ENCODE peak calls at places on chromosomes 2 and 18, in four cellular contexts. H is GM23248; P is gastrocnemius medialis; Z is CD8-positive, alpha-beta memory T cell. F is an unnamed sample.

GRCh38 chr18:5104246-5104645 is 92.8 kb downstream of the AKAIN1 start:
- DNase-seq in P (no peak), Z (no peak), H (no peak), F (no peak)

GRCh38 chr2:235029054-235029453 is 77.2 kb downstream of the SH3BP4 start:
- DNase-seq in Z (no peak), P (no peak), H (no peak), F (no peak)

GRCh38 chr18:23683671-23684070 is 5.6 kb upstream of the LAMA3 start:
- DNase-seq in Z (no peak), P (no peak), H (peak; percentile 58), F (no peak)

GRCh38 chr2:38818565-38818964 is 40.6 kb downstream of the GEMIN6 start:
- DNase-seq in H (no peak), Z (no peak), P (no peak), F (no peak)

GRCh38 chr2:136151021-136151971 is 33.3 kb upstream of the CXCR4 start:
- DNase-seq in Z (no peak), H (no peak), P (no peak), F (no peak)

GRCh38 chr2:112173646-112174319 is 35.6 kb downstream of the FBLN7 start:
- DNase-seq in H (no peak), P (no peak), Z (no peak), F (no peak)

GRCh38 chr2:134375935-134376334 is 122.1 kb downstream of the MGAT5 start:
- DNase-seq in Z (no peak), P (no peak), H (peak; percentile 32), F (no peak)

GRCh38 chr18:57959278-57959677 is 84.7 kb upstream of the NEDD4L start:
- DNase-seq in Z (no peak), P (no peak), H (peak; percentile 78), F (no peak)

GRCh38 chr2:172931256-172931894 is 144.3 kb upstream of the MAP3K20 start:
- DNase-seq in Z (no peak), P (no peak), H (peak; percentile 6), F (no peak)

GRCh38 chr18:55794288-55795052 is 206.5 kb upstream of the TCF4 start:
- DNase-seq in H (peak; percentile 36), P (no peak), Z (no peak), F (no peak)

GRCh38 chr2:160253440-160254296 is 53.6 kb upstream of the ITGB6 start:
- DNase-seq in H (peak; percentile 68), Z (no peak), P (no peak), F (no peak)

GRCh38 chr18:49112031-49112430 is 161.3 kb upstream of the SMAD7 start:
- DNase-seq in P (no peak), H (no peak), Z (no peak), F (no peak)

GRCh38 chr18:50507120-50507590 is 52.7 kb upstream of the MAPK4 start:
- DNase-seq in H (peak; percentile 32), P (no peak), Z (no peak), F (peak; percentile 26)

GRCh38 chr18:48550101-48550729 is 11.4 kb downstream of the CTIF start:
- DNase-seq in H (no peak), P (no peak), Z (no peak), F (no peak)

GRCh38 chr2:10022886-10023662 is 20.3 kb upstream of the KLF11 start:
- DNase-seq in H (no peak), Z (no peak), P (no peak), F (peak; percentile 25)

GRCh38 chr2:32532341-32532740 is 95.5 kb upstream of the TTC27 start:
- DNase-seq in H (no peak), Z (no peak), P (no peak), F (no peak)

GRCh38 chr2:42979416-42979869 is 187.1 kb upstream of the HAAO start:
- DNase-seq in Z (no peak), H (no peak), P (no peak), F (no peak)

GRCh38 chr2:223075301-223076270 is 23.6 kb downstream of the KCNE4 start:
- DNase-seq in H (peak; percentile 67), Z (no peak), P (no peak), F (no peak)

GRCh38 chr2:196362973-196363549 is 191.7 kb upstream of the STK17B start:
- DNase-seq in Z (no peak), P (no peak), H (no peak), F (no peak)

GRCh38 chr18:42330296-42330695 is 375.3 kb downstream of the PIK3C3 start:
- DNase-seq in H (no peak), P (no peak), Z (no peak), F (no peak)

GRCh38 chr2:2681611-2682295 is 350.7 kb upstream of the MYT1L start:
- DNase-seq in Z (no peak), P (no peak), H (no peak), F (no peak)

GRCh38 chr18:43422483-43422882 is 145.2 kb upstream of the SYT4 start:
- DNase-seq in P (no peak), H (peak; percentile 8), Z (no peak), F (no peak)

GRCh38 chr18:76256897-76257500 is 238.0 kb downstream of the ZNF516 start:
- DNase-seq in P (no peak), Z (no peak), H (peak; percentile 76), F (no peak)
- H3K27me3 ChIP-seq in P (peaks cover 6% of the 10 kb centered on the region), Z (peaks cover 3% of the 10 kb centered on the region), H (peaks cover 15% of the 10 kb centered on the region), F (peaks cover 28% of the 10 kb centered on the region)

GRCh38 chr2:177727577-177728351 is 335.2 kb downstream of the AGPS start:
- DNase-seq in Z (no peak), H (no peak), P (no peak), F (no peak)
- H3K27me3 ChIP-seq in Z (no peaks in the 10 kb centered on the region), H (peaks cover 31% of the 10 kb centered on the region), P (no peaks in the 10 kb centered on the region), F (no peaks in the 10 kb centered on the region)

DNA sequence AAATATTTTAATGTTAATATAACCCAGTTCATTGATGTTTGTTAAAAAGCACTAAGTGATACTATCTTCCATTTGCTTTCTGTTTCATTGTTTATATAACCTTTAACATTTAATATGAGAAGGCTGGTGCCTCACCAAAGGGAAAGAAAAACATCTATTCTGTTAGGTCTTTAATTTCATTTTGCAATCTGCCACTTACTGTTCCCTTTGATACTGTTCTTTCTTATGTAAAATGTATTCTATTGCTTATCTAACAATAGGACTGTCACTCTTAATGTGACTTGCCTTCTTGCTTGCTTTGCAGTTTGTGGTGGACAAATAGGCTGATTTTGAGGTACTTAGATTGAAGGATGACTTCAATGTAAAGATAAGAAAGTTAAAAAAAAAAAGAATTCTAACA is 1666.1 kb upstream of the DDX18 start:
- DNase-seq in Z (no peak), H (no peak), P (no peak), F (no peak)
- H3K27me3 ChIP-seq in Z (no peaks in the 10 kb centered on the region), H (no peaks in the 10 kb centered on the region), P (no peaks in the 10 kb centered on the region), F (no peaks in the 10 kb centered on the region)

GRCh38 chr2:44967056-44967455 is 25.6 kb downstream of the SIX3 start:
- DNase-seq in Z (no peak), P (no peak), H (no peak), F (no peak)

GRCh38 chr2:44969936-44970335 is 28.4 kb downstream of the SIX3 start:
- DNase-seq in P (no peak), H (no peak), Z (no peak), F (no peak)

GRCh38 chr2:44962176-44962695 is 20.7 kb downstream of the SIX3 start:
- DNase-seq in Z (no peak), P (no peak), H (no peak), F (no peak)

GRCh38 chr2:44964704-44965343 is 23.3 kb downstream of the SIX3 start:
- DNase-seq in Z (no peak), H (peak; percentile 72), P (no peak), F (no peak)

GRCh38 chr2:44965684-44966083 is 24.2 kb downstream of the SIX3 start:
- DNase-seq in P (no peak), Z (no peak), H (peak; percentile 70), F (no peak)
- H3K27me3 ChIP-seq in P (peaks cover 6% of the 10 kb centered on the region), Z (peaks cover 10% of the 10 kb centered on the region), H (no peaks in the 10 kb centered on the region), F (peaks cover 24% of the 10 kb centered on the region)

DNA sequence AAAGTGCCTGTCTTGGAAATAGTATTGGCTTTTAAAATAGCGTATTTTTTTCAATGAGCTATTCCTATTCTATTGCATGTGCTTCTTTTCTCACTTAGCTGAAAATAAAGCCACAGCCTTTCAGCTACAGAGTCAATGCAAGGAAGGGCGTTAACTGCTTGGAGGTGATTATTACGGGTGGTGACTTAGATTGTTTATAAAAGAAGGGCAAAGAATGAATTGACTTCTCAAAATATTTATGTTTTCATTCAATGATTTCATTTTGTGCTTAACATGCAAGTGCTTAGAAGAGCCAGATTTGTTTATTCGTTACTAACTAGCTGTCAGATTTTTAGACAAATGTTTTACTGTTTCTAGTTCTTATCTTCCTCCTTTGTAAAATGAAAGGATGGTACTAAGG is 2.8 kb upstream of the CHN1 start:
- DNase-seq in P (no peak), H (no peak), Z (no peak), F (no peak)
- H3K27me3 ChIP-seq in P (peaks cover 14% of the 10 kb centered on the region), H (peaks cover 16% of the 10 kb centered on the region), Z (peaks cover 31% of the 10 kb centered on the region), F (peaks cover 46% of the 10 kb centered on the region)

GRCh38 chr2:98121149-98121548 is 34.2 kb downstream of the VWA3B start:
- DNase-seq in P (no peak), Z (no peak), H (no peak), F (no peak)
- H3K27me3 ChIP-seq in P (no peaks in the 10 kb centered on the region), Z (no peaks in the 10 kb centered on the region), H (peaks cover 64% of the 10 kb centered on the region), F (no peaks in the 10 kb centered on the region)

GRCh38 chr2:217958206-217958888 is 44.4 kb downstream of the TNS1 start:
- DNase-seq in P (no peak), Z (no peak), H (no peak), F (no peak)

GRCh38 chr2:217956895-217957457 is 45.8 kb downstream of the TNS1 start:
- DNase-seq in Z (no peak), H (no peak), P (no peak), F (peak; percentile 62)

GRCh38 chr2:217960351-217960750 is 42.4 kb downstream of the TNS1 start:
- DNase-seq in Z (no peak), P (no peak), H (no peak), F (no peak)

GRCh38 chr2:217959723-217960122 is 43.1 kb downstream of the TNS1 start:
- DNase-seq in P (no peak), H (no peak), Z (no peak), F (no peak)

GRCh38 chr2:217958889-217959235 is 43.9 kb downstream of the TNS1 start:
- DNase-seq in P (no peak), Z (no peak), H (no peak), F (no peak)
- H3K27me3 ChIP-seq in P (no peaks in the 10 kb centered on the region), Z (no peaks in the 10 kb centered on the region), H (no peaks in the 10 kb centered on the region), F (no peaks in the 10 kb centered on the region)

GRCh38 chr2:167177196-167177595 is 288.9 kb downstream of the XIRP2 start:
- DNase-seq in P (no peak), Z (no peak), H (peak; percentile 36), F (no peak)
- H3K27me3 ChIP-seq in P (no peaks in the 10 kb centered on the region), Z (no peaks in the 10 kb centered on the region), H (no peaks in the 10 kb centered on the region), F (no peaks in the 10 kb centered on the region)

DNA sequence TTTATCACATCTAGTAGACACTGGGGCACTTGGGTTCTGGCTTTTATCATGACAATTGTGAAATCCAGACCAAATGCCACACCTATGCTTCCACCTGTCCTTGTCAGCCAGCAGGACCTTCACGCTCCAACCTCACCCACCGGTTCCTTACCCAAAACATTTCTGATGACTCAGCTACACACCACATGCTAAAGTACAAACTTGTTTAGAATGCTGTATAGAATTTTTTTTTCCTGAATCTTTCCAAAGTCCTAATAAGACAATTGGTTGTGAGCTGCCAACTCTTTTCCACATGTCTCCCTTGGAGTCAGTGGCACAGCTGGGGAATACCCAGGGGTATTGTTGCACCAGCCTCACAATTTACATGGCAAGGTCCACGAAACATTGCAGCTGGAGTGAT is 75.5 kb upstream of the LPIN2 start:
- DNase-seq in Z (no peak), H (no peak), P (no peak), F (no peak)
- H3K27me3 ChIP-seq in Z (no peaks in the 10 kb centered on the region), H (no peaks in the 10 kb centered on the region), P (no peaks in the 10 kb centered on the region), F (no peaks in the 10 kb centered on the region)

GRCh38 chr18:78032574-78032973 is 782.9 kb downstream of the GALR1 start:
- DNase-seq in P (no peak), Z (no peak), H (no peak), F (no peak)
- H3K27me3 ChIP-seq in P (no peaks in the 10 kb centered on the region), Z (no peaks in the 10 kb centered on the region), H (no peaks in the 10 kb centered on the region), F (no peaks in the 10 kb centered on the region)